ENCODE peak calls at places on chromosome 15, in six cellular contexts. A is body of pancreas, S is omental fat pad, T is HFF-Myc, G is cardiac muscle cell, Z is foreskin fibroblast. Y is an unnamed sample.

GRCh38 chr15:99158626-99159412 is 53.9 kb downstream of the SYNM start:
- DNase-seq in Z (no peak), G (no peak), S (no peak), A (no peak), T (no peak), Y (no peak)

GRCh38 chr15:73575636-73576247 is 57.4 kb downstream of the NPTN start:
- DNase-seq in Z (peak), G (peak), A (peak), T (peak), S (no peak), Y (no peak)

GRCh38 chr15:61116830-61117229 is 112.3 kb downstream of the RORA start:
- DNase-seq in S (no peak), T (no peak), Z (no peak), G (no peak), A (no peak), Y (no peak)

GRCh38 chr15:58346361-58346760 is 85.4 kb upstream of the LIPC start:
- DNase-seq in A (no peak), G (peak), T (no peak), S (no peak), Z (peak), Y (no peak)

GRCh38 chr15:65535192-65535591 is 4.9 kb downstream of the HACD3 start:
- DNase-seq in Z (no peak), A (no peak), T (no peak), G (no peak), S (no peak), Y (no peak)

GRCh38 chr15:77866596-77867125 is 210.8 kb downstream of the TBC1D2B start:
- DNase-seq in S (no peak), G (no peak), Z (no peak), A (peak), T (no peak), Y (no peak)

GRCh38 chr15:70761046-70761445 is 2.3 kb downstream of the UACA start:
- DNase-seq in S (no peak), G (no peak), Z (no peak), T (no peak), A (no peak), Y (no peak)

GRCh38 chr15:98421419-98422085 is 226.8 kb upstream of the IGF1R start:
- DNase-seq in A (peak), S (peak), Z (peak), T (no peak), G (peak), Y (peak)

GRCh38 chr15:50330921-50331320 is 24.1 kb downstream of the GABPB1 start:
- DNase-seq in A (no peak), S (no peak), G (peak), Z (no peak), T (no peak), Y (peak)

GRCh38 chr15:95362306-95362705 is 968.2 kb upstream of the NR2F2 start:
- DNase-seq in G (no peak), Z (no peak), S (no peak), T (no peak), A (no peak), Y (no peak)

GRCh38 chr15:69275104-69275670 is 23.5 kb upstream of the PAQR5 start:
- DNase-seq in G (peak), T (no peak), A (no peak), S (no peak), Z (no peak), Y (no peak)

GRCh38 chr15:76196286-76196948 is 114.9 kb downstream of the ETFA start:
- DNase-seq in A (peak), S (no peak), G (peak), T (peak), Z (peak), Y (no peak)

GRCh38 chr15:69074011-69074842 is 59.7 kb downstream of the NOX5 start:
- DNase-seq in Z (peak), G (peak), A (peak), S (no peak), T (peak), Y (no peak)

GRCh38 chr15:31083394-31083790 is 18.1 kb downstream of the TRPM1 start:
- DNase-seq in A (peak), G (no peak), Z (no peak), S (no peak), T (no peak), Y (no peak)

GRCh38 chr15:63718590-63719035 is 115.1 kb downstream of the HERC1 start:
- DNase-seq in S (no peak), Z (peak), G (peak), A (no peak), T (peak), Y (no peak)

GRCh38 chr15:98930591-98930990 is 77.0 kb downstream of the PGPEP1L start:
- DNase-seq in Z (no peak), S (no peak), A (no peak), G (no peak), T (no peak), Y (no peak)

GRCh38 chr15:62365795-62366442 is 200.8 kb upstream of the C2CD4B start:
- DNase-seq in T (no peak), G (no peak), S (no peak), A (peak), Z (no peak), Y (no peak)

GRCh38 chr15:74378853-74379252 is 11.4 kb upstream of the CYP11A1 start:
- DNase-seq in T (no peak), G (peak), Z (no peak), S (no peak), A (no peak), Y (peak)

GRCh38 chr15:45448516-45448915 is 70.2 kb upstream of the GATM start:
- DNase-seq in G (no peak), S (no peak), Z (no peak), T (no peak), A (no peak), Y (no peak)

GRCh38 chr15:91890614-91891013 is 37.1 kb downstream of the SLCO3A1 start:
- DNase-seq in G (peak), S (no peak), A (no peak), Z (no peak), T (no peak), Y (no peak)

GRCh38 chr15:90642464-90643300 is 74.5 kb upstream of the BLM start:
- DNase-seq in A (no peak), G (no peak), Z (no peak), S (no peak), T (no peak), Y (no peak)

GRCh38 chr15:69087581-69087980 is 72.9 kb upstream of the GLCE start:
- DNase-seq in S (no peak), G (no peak), A (no peak), Z (no peak), T (no peak), Y (no peak)

GRCh38 chr15:99965376-99965775 is 232.1 kb upstream of the LYSMD4 start:
- DNase-seq in Z (no peak), A (no peak), G (no peak), S (no peak), T (no peak), Y (no peak)

GRCh38 chr15:52440414-52440813 is 88.3 kb downstream of the MYO5A start:
- DNase-seq in Z (no peak), G (no peak), T (no peak), S (no peak), A (no peak), Y (no peak)

GRCh38 chr15:45095661-45096060 is 18.3 kb downstream of the DUOX2 start:
- DNase-seq in S (no peak), T (no peak), A (no peak), G (no peak), Z (no peak), Y (no peak)

GRCh38 chr15:57604502-57604901 is 12.8 kb downstream of the MYZAP start:
- DNase-seq in A (peak), T (no peak), S (no peak), G (no peak), Z (no peak), Y (no peak)

GRCh38 chr15:99682455-99682854 is 50.8 kb downstream of the LYSMD4 start:
- DNase-seq in S (no peak), T (peak), Z (peak), A (no peak), G (peak), Y (no peak)

GRCh38 chr15:93900476-93901400 is 330.6 kb upstream of the MCTP2 start:
- DNase-seq in Z (no peak), S (no peak), G (no peak), A (no peak), T (no peak), Y (no peak)

GRCh38 chr15:73773428-73773827 is 20.3 kb upstream of the INSYN1 start:
- DNase-seq in G (no peak), S (no peak), A (no peak), Z (no peak), T (no peak), Y (no peak)

GRCh38 chr15:94582368-94582767 is 351.0 kb downstream of the MCTP2 start:
- DNase-seq in Z (no peak), T (no peak), A (no peak), S (no peak), G (peak), Y (peak)

GRCh38 chr15:71079208-71080044 is 35.8 kb upstream of the THSD4 start:
- DNase-seq in G (peak), Z (peak), S (no peak), T (no peak), A (peak), Y (no peak)

GRCh38 chr15:36612063-36612788 is 32.8 kb downstream of the CDIN1 start:
- DNase-seq in G (peak), Z (peak), S (no peak), T (peak), A (no peak), Y (no peak)

GRCh38 chr15:25345943-25346342 is 92.9 kb downstream of the UBE3A start:
- DNase-seq in S (no peak), T (no peak), Z (no peak), G (peak), A (peak), Y (no peak)
- TF ChIP-seq CTCF in S (no peak), T (peak), Z (no peak), G (peak), A (no peak), Y (no peak)

DNA sequence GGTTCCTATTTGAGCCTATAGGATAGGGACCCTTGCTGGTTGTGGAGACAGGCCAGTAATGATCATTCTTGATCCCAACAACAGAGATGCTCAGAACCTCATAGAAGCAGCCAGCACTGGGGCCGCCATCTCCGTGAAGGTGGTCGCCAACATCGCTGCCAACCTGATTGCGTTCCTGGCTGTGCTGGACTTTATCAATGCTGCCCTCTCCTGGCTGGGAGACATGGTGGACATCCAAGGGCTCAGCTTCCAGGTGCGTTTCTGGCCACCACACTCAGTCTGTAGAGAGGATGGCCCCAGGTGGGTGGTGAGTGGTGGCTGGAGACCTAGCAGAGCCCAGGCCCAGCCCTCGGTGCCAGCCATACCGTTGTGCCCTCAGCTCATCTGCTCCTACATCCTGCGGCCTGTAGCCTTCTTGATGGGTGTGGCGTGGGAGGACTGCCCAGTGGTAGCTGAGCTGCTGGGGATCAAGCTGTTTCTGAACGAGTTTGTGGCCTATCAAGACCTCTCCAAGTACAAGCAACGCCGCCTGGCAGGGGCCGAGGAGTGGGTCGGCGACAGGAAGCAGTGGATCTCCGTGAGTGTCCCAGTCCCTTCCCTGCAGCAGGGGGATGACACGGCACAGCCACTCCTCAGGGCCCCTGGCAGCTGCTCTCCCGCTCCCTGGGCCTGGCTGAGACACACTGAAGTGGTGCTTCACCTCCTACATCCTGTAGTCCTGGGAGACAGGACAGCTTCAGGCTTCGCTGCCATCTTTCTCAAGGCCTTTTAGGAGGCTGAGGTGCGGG is 46.5 kb upstream of the PDE8A start:
- DNase-seq in A (no peak), T (no peak), S (no peak), G (no peak), Z (no peak), Y (no peak)
- TF ChIP-seq CTCF in A (no peak), T (no peak), S (no peak), G (no peak), Z (no peak), Y (no peak)

GRCh38 chr15:34084086-34084485 is 17.6 kb downstream of the EMC7 start:
- DNase-seq in G (peak), Z (peak), T (peak), A (no peak), S (no peak), Y (no peak)
- TF ChIP-seq CTCF in G (no peak), Z (no peak), T (no peak), A (no peak), S (no peak), Y (no peak)

GRCh38 chr15:41996376-41996775 is 24.0 kb upstream of the EHD4 start:
- DNase-seq in S (no peak), G (no peak), Z (no peak), T (no peak), A (no peak), Y (no peak)

GRCh38 chr15:41995476-41995855 is 23.1 kb upstream of the EHD4 start:
- DNase-seq in G (no peak), A (no peak), Z (no peak), S (no peak), T (no peak), Y (no peak)

GRCh38 chr15:41993447-41994170 is 21.3 kb upstream of the EHD4 start:
- DNase-seq in A (no peak), G (no peak), Z (no peak), S (peak), T (no peak), Y (no peak)

GRCh38 chr15:41994171-41994650 is 21.9 kb upstream of the EHD4 start:
- DNase-seq in A (no peak), Z (no peak), T (no peak), G (no peak), S (no peak), Y (no peak)

DNA sequence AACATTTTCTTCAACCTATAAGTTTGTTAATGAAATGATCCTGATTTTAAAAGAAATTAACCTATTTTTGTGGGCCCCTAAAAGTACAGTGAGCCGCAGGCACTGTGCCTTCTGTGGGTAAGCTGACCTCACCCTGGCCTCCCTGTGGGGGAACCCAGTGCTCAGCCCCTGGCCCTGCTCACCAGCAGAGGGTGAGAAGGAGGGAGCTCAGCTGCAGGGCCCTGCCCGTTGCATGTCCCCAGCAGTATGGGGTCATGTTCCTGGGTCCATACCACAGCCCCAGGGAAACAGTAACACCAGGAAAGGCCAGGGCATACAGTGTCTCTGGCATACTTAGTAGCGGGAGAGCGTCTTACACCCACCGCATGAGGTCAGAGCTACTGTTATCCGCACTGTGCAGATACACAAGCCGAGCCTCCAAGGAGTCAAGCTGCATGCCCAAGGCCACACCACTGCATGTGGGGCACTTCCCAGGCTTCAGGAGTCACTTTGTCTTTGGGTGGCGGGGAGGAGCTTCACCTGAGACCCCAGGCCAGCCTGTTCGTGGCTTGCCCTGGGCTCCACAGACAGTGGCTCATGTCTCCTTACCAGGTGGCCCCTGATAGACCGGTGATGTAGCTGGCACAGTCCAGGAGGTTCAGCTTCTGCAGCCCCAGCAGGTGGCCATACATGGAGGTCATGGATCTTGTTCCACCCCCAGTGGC is 22.6 kb upstream of the EHD4 start:
- DNase-seq in G (no peak), S (no peak), T (no peak), A (peak), Z (no peak), Y (no peak)
- TF ChIP-seq CTCF in G (no peak), S (no peak), T (no peak), A (no peak), Z (no peak), Y (no peak)

DNA sequence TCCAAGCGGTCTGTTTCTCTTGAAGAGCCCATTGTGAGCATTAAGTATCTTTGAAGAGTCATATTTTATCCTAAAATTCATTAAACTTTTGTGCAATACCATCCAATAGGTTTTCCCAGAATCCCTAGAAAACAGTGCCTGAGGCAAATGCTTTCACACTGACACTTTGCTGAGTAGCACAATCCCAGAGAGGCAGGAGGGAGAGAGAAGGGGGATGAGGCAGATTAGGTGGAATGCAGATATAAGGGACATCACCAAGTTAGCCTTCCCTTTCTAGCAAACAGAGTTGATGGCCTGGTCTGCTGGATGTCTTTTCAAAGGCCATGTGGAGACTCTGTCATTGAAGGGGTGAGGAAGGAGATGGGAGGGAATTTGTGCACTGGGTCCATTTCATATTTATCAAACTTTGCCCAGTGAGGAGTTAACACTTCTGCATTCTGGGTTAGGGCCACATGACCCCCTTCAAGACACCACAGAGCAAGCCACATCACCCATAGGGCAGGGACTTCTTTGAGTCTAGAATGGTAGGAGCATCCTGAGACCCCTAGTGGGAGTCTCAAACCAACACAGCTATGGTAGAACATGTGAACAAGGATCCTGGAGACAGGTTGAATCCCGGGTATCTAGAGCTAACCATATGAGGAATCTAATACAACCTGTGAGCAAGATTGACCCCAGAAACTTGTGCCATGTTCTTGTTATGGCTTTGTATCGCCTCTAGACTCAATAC is 32.0 kb upstream of the SEMA6D start:
- DNase-seq in T (no peak), A (no peak), G (no peak), Z (peak), S (no peak), Y (no peak)
- TF ChIP-seq CTCF in T (no peak), A (no peak), G (no peak), Z (no peak), S (no peak), Y (no peak)

GRCh38 chr15:40106203-40107161 is 2.2 kb downstream of the BMF start:
- DNase-seq in G (peak), Z (no peak), T (no peak), A (peak), S (peak), Y (peak)
- TF ChIP-seq CTCF in G (no peak), Z (no peak), T (no peak), A (no peak), S (no peak), Y (peak)

DNA sequence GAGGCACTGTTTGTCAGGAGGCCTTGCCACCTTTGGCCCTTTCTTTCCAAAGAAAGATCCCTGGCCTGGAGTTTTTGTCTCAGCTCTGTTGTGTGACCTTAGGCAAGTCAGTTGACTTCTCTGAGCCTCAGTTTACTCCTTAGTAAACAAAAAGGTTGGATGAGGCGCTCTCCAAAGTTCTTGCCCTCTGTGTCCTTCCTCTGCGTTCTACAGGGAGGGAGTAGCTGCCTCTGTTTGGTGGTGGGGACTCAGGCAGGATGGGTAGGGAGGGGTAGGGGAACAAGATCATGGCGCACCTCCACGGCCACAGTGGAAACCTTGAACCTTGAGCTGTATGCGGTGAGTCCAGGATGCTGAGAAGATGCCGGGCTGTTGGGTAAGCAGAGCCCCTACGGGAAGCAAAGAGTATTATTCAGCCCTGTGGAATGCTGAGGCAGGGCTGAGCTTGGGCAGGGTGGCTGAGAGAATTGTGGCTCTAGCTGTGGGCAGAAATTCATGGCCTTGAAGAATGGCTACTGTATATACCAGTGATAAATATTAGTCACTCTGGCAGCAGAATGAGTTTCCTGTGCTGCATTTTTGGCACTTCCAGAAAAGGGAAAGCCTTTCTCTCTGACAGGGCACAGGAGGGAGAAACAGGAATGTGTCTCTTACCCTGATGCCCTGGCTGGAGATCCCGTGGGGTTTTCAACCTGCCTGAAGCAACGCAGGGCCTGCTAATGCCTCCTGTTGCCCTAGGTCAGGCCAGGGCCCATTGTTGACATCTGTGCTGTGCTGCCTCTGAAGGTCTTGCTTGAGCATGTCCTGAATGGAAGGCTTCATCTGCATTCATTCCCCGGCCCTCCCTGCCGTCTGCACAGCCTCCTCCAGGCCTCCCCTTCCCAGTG is 39.9 kb downstream of the SMAD3 start:
- DNase-seq in T (peak), S (no peak), A (peak), Z (peak), G (peak), Y (no peak)
- TF ChIP-seq CTCF in T (no peak), S (no peak), A (no peak), Z (no peak), G (peak), Y (no peak)

GRCh38 chr15:54836052-54836795 is 360.5 kb downstream of the RSL24D1 start:
- DNase-seq in Z (no peak), G (no peak), S (no peak), T (no peak), A (no peak), Y (no peak)

GRCh38 chr15:54839379-54839778 is 357.4 kb downstream of the RSL24D1 start:
- DNase-seq in T (no peak), S (no peak), A (no peak), G (no peak), Z (no peak), Y (no peak)

GRCh38 chr15:54841906-54842305 is 354.8 kb downstream of the RSL24D1 start:
- DNase-seq in G (no peak), S (no peak), Z (no peak), A (no peak), T (no peak), Y (no peak)

GRCh38 chr15:54840999-54841398 is 355.7 kb downstream of the RSL24D1 start:
- DNase-seq in T (no peak), G (no peak), Z (no peak), S (no peak), A (no peak), Y (no peak)
- TF ChIP-seq CTCF in T (no peak), G (no peak), Z (no peak), S (no peak), A (no peak), Y (no peak)

GRCh38 chr15:101190196-101190595 is 61.7 kb downstream of the CHSY1 start:
- DNase-seq in T (no peak), G (no peak), Z (no peak), S (no peak), A (no peak), Y (no peak)
- TF ChIP-seq CTCF in T (no peak), G (no peak), Z (no peak), S (no peak), A (no peak), Y (no peak)

GRCh38 chr15:83436513-83437158 is 10.5 kb upstream of the SH3GL3 start:
- DNase-seq in G (peak), Z (peak), A (no peak), S (no peak), T (no peak), Y (no peak)
- TF ChIP-seq CTCF in G (peak), Z (peak), A (no peak), S (no peak), T (peak), Y (no peak)

Y was measured in GM10248.